ENCODE peak calls at places on chromosomes 5 and 9, in seven cellular contexts. N, X, O, W, E, P and R are unnamed samples.

GRCh38 chr5:43017438-43017820 is 22.7 kb downstream of the ANXA2R start:
- DNase-seq in N (no peak), X (no peak), O (no peak), W (peak; percentile 68), E (no peak), P (no peak), R (no peak)

GRCh38 chr5:178293815-178294214 is 61.2 kb upstream of the PHYKPL start:
- DNase-seq in N (peak; percentile 10), X (no peak), O (no peak), W (peak; percentile 21), E (no peak), P (no peak), R (no peak)

GRCh38 chr5:151183451-151184245 is 26.1 kb upstream of the ANXA6 start:
- DNase-seq in N (no peak), X (no peak), O (no peak), W (no peak), E (no peak), P (no peak), R (no peak)

GRCh38 chr5:108321341-108321740 is 60.6 kb downstream of the FBXL17 start:
- DNase-seq in N (no peak), X (no peak), O (no peak), W (no peak), E (no peak), P (no peak), R (no peak)

GRCh38 chr5:1540831-1541661 is 17.3 kb upstream of the LPCAT1 start:
- DNase-seq in N (no peak), X (peak; percentile 58), O (no peak), W (no peak), E (no peak), P (no peak), R (no peak)

GRCh38 chr5:33008751-33009418 is 297.8 kb downstream of the NPR3 start:
- DNase-seq in N (no peak), X (no peak), O (no peak), W (no peak), E (no peak), P (peak; percentile 11), R (no peak)

GRCh38 chr5:98954392-98955028 is 25.7 kb upstream of the CHD1 start:
- DNase-seq in N (no peak), X (no peak), O (no peak), W (no peak), E (no peak), P (no peak), R (no peak)

GRCh38 chr5:40551706-40552557 is 127.8 kb upstream of the PTGER4 start:
- DNase-seq in N (no peak), X (peak; percentile 85), O (peak; percentile 75), W (no peak), E (peak; percentile 97), P (peak; percentile 91), R (peak; percentile 95)

GRCh38 chr9:113131689-113132151 is 19.1 kb upstream of the SLC31A2 start:
- DNase-seq in N (no peak), X (no peak), O (peak; percentile 9), W (no peak), E (no peak), P (no peak), R (no peak)

GRCh38 chr5:97243352-97243751 is 60.3 kb upstream of the RIOK2 start:
- DNase-seq in N (no peak), X (no peak), O (no peak), W (no peak), E (no peak), P (no peak), R (no peak)

GRCh38 chr9:14314424-14314928 is 535 bp upstream of the NFIB start:
- DNase-seq in N (peak; percentile 77), X (peak; percentile 88), O (no peak), W (peak; percentile 84), E (peak; percentile 96), P (peak; percentile 96), R (peak; percentile 79)

GRCh38 chr9:7185612-7186011 is 427.8 kb downstream of the KDM4C start:
- DNase-seq in N (no peak), X (no peak), O (peak; percentile 64), W (no peak), E (peak; percentile 90), P (peak; percentile 83), R (peak; percentile 98)

GRCh38 chr5:93461751-93462150 is 119.3 kb downstream of the NR2F1-AS1 start:
- DNase-seq in N (no peak), X (no peak), O (no peak), W (no peak), E (peak; percentile 68), P (no peak), R (no peak)

GRCh38 chr9:69444021-69444420 is 119.0 kb downstream of the ENTREP1 start:
- DNase-seq in N (no peak), X (no peak), O (peak; percentile 30), W (no peak), E (peak; percentile 72), P (no peak), R (no peak)

DNA sequence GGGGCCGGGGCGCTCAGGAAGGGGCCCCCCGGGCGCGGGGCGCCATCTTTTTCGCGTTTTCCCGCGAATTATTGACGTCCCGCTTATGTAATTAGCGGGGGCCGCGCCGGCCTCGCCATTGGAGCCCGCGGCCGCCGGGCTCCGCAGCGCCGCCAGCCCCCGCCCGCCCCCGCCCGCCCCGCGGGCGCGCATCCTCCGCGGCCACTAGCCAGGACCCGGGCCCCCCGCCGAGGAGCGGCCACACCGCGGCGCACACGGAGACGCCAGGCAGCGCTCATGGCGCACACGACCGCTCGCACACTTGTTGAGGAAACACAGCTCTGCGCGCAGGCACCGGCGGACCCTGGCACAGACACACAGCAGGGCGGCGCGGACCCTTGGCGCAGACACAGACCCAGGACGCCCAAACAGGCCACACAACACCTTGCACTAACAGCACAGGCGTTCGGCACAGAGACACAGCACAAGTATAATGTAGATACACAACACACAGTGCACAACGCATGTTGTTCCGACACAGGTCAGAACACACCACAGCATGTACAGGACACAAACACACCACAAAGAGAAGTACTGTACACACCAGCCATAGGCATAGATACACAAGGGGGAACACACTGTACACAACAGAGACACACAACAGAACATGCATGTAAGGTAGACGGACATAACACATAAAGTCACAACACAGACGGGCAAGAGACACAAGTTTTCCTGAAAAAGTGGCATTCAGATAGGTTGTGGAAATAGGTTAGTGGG is 467 bp upstream of the PHF19 start:
- DNase-seq in N (peak; percentile 75), X (no peak), O (no peak), W (peak; percentile 82), E (peak; percentile 41), P (peak; percentile 74), R (no peak)
- TF ChIP-seq CTCF in N (peak; percentile 11), X (peak; percentile 38), O (no peak), W (no peak), E (no peak), P (no peak), R (no peak)

GRCh38 chr9:37028425-37029031 is 5.5 kb downstream of the PAX5 start:
- DNase-seq in N (no peak), X (no peak), O (no peak), W (no peak), E (no peak), P (no peak), R (no peak)

GRCh38 chr9:37027582-37028424 is 6.3 kb downstream of the PAX5 start:
- DNase-seq in N (peak; percentile 85), X (peak; percentile 91), O (peak; percentile 72), W (peak; percentile 93), E (peak; percentile 80), P (peak; percentile 94), R (peak; percentile 80)

GRCh38 chr9:37029776-37030590 is 4.1 kb downstream of the PAX5 start:
- DNase-seq in N (no peak), X (no peak), O (no peak), W (no peak), E (no peak), P (no peak), R (no peak)

GRCh38 chr9:37030591-37030939 is 3.5 kb downstream of the PAX5 start:
- DNase-seq in N (no peak), X (no peak), O (no peak), W (no peak), E (no peak), P (no peak), R (no peak)

GRCh38 chr9:37029304-37029775 is 4.7 kb downstream of the PAX5 start:
- DNase-seq in N (no peak), X (no peak), O (no peak), W (no peak), E (no peak), P (no peak), R (no peak)
- H3K4me3 ChIP-seq in N (no peak overlapping the region), X (no peak overlapping the region), O (no peak overlapping the region), W (no peak overlapping the region), E (no peak overlapping the region), P (no peak overlapping the region), R (no peak overlapping the region)

DNA sequence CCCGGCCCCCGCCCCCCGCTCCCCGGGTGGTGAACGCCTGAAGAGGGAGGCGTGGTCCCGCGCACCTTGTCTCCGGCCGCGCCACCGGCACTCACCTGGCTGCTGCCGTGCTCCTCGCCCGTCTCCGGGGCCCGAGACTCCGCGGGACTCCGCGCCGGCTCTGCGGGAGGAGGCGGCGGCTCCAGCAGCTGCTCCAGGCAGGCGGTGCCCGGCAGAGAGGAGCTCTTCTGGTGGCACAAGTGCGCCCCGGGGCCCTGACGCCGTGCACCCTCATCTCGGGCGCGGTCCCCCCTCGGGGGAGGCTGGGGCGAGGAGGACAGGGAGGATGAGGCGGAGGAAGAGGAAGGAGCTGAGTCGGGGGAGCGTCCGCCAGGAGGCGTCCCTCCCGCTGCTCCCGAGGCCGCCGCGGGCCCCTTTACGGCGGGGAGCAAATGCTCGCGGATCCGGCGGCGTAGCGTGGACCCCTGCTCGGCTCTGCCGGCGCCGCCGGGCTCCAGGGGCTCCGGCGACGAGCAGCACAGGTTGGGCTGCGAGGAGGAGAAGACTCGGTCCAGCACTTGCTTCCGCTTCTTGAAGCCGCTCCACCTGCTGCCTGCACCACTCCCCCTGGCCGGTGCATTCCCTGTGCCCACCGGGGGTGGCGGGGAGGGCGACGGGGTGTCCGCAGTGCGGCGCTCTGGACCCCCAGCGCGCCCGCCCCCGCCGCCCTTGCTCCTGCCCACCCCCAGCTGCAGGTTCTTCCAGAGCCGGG is 958 bp downstream of the MCTP1 start:
- DNase-seq in N (peak; percentile 72), X (no peak), O (no peak), W (no peak), E (no peak), P (peak; percentile 19), R (no peak)
- TF ChIP-seq CTCF in N (no peak), X (peak; percentile 40), O (peak; percentile 50), W (no peak), E (peak; percentile 49), P (peak; percentile 58), R (peak; percentile 66)

DNA sequence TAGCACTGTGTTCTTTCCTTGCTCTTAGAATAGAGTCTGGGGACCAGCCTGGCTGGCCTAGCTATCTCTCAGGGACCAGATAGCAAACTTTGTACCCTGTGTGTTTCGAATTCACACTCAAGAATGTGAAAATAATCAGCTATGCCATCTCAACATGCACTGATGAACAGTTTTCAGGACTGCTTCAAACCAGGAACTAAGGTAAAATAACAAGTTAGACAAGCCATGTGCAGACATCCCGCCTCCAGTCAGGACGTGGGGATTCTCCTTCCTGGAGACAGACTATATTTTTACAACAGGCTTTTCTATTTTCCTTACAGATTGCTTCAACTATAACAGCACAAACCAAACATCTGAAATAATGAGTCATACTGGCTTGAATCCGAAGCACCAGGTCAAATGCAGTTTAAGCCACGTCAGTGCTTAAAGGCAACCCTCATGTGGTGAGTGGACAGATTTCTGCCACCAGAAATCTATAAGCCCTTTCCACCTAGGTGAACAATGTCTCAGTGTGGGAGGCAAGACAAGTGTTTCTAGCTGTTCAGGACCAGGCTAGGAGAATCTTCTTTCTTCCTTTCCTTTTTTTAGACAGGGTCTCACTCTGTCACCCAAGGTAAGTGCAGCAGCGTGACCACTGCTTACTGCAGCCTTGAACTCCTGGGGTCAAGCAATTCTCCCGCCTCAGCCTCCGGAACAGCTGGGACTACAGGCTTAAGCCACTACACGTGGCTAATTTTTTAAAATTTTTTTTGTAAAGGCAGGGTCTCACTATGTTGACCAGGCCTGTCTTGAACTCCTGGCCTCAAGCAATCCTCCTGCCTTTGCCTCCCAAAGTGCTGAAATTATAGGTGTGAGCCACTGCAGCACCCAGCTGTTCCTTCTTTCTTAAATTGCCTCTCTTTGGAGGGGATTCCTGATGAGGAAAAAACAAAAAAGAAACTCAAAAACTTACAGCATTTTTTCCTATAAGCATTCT is 53.3 kb downstream of the LHFPL2 start:
- DNase-seq in N (no peak), X (peak; percentile 68), O (peak; percentile 96), W (no peak), E (peak; percentile 98), P (peak; percentile 96), R (peak; percentile 99)
- H3K4me3 ChIP-seq in N (no peak overlapping the region), X (no peak overlapping the region), O (no peak overlapping the region), W (no peak overlapping the region), E (no peak overlapping the region), P (peak overlapping the region; percentile 14), R (no peak overlapping the region)